ENCODE peak calls at places on chromosomes 13 and 19, in eight cellular contexts. One of them, this sample, is unnamed.

GRCh38 chr19:1063030-1063908 is 3.7 kb upstream of the ARHGAP45 start:
- DNase-seq in left ventricle myocardium inferior: no peak
- DNase-seq in foreskin keratinocyte: no peak
- DNase-seq in stomach: no peak
- DNase-seq in fibroblast of lung: no peak
- DNase-seq in A673: no peak
- DNase-seq in neural crest cell: no peak
- DNase-seq in astrocyte of the spinal cord: no peak
- DNase-seq in this sample: no peak

GRCh38 chr13:70527553-70527952 is 419.3 kb upstream of the KLHL1 start:
- DNase-seq in left ventricle myocardium inferior: no peak
- DNase-seq in A673: no peak
- DNase-seq in neural crest cell: no peak
- DNase-seq in fibroblast of lung: no peak
- DNase-seq in astrocyte of the spinal cord: no peak
- DNase-seq in foreskin keratinocyte: no peak
- DNase-seq in stomach: no peak
- DNase-seq in this sample: no peak

GRCh38 chr13:32838985-32839384 is 177.2 kb upstream of the KL start:
- DNase-seq in foreskin keratinocyte: no peak
- DNase-seq in stomach: peak; percentile 43
- DNase-seq in fibroblast of lung: no peak
- DNase-seq in neural crest cell: no peak
- DNase-seq in left ventricle myocardium inferior: no peak
- DNase-seq in astrocyte of the spinal cord: peak; percentile 53
- DNase-seq in A673: no peak
- DNase-seq in this sample: peak; percentile 32

GRCh38 chr19:40266111-40266510 is 19.0 kb downstream of the AKT2 start:
- DNase-seq in stomach: no peak
- DNase-seq in astrocyte of the spinal cord: no peak
- DNase-seq in left ventricle myocardium inferior: peak; percentile 79
- DNase-seq in A673: no peak
- DNase-seq in foreskin keratinocyte: no peak
- DNase-seq in neural crest cell: no peak
- DNase-seq in fibroblast of lung: no peak
- DNase-seq in this sample: no peak

GRCh38 chr13:31442605-31443004 is 242.8 kb downstream of the B3GLCT start:
- DNase-seq in astrocyte of the spinal cord: no peak
- DNase-seq in A673: no peak
- DNase-seq in left ventricle myocardium inferior: no peak
- DNase-seq in neural crest cell: no peak
- DNase-seq in fibroblast of lung: no peak
- DNase-seq in foreskin keratinocyte: no peak
- DNase-seq in stomach: no peak
- DNase-seq in this sample: no peak

GRCh38 chr13:53873558-53873957 is 844.9 kb downstream of the OLFM4 start:
- DNase-seq in astrocyte of the spinal cord: no peak
- DNase-seq in foreskin keratinocyte: no peak
- DNase-seq in stomach: no peak
- DNase-seq in fibroblast of lung: no peak
- DNase-seq in A673: no peak
- DNase-seq in left ventricle myocardium inferior: no peak
- DNase-seq in neural crest cell: no peak
- DNase-seq in this sample: no peak

GRCh38 chr19:40449506-40449905 is 5.4 kb upstream of the SERTAD3 start:
- DNase-seq in astrocyte of the spinal cord: no peak
- DNase-seq in neural crest cell: no peak
- DNase-seq in stomach: no peak
- DNase-seq in A673: no peak
- DNase-seq in foreskin keratinocyte: no peak
- DNase-seq in fibroblast of lung: no peak
- DNase-seq in left ventricle myocardium inferior: no peak
- DNase-seq in this sample: no peak

GRCh38 chr19:20247016-20247683 is 80.1 kb downstream of the ZNF486 start:
- DNase-seq in foreskin keratinocyte: no peak
- DNase-seq in neural crest cell: peak; percentile 14
- DNase-seq in A673: no peak
- DNase-seq in astrocyte of the spinal cord: no peak
- DNase-seq in stomach: peak; percentile 51
- DNase-seq in left ventricle myocardium inferior: peak; percentile 16
- DNase-seq in fibroblast of lung: peak; percentile 1
- DNase-seq in this sample: peak; percentile 55

GRCh38 chr19:40150170-40150569 is 41.1 kb upstream of the MAP3K10 start:
- DNase-seq in foreskin keratinocyte: no peak
- DNase-seq in left ventricle myocardium inferior: no peak
- DNase-seq in A673: no peak
- DNase-seq in neural crest cell: no peak
- DNase-seq in stomach: no peak
- DNase-seq in fibroblast of lung: peak; percentile 5
- DNase-seq in astrocyte of the spinal cord: no peak
- DNase-seq in this sample: no peak

GRCh38 chr13:86933676-86934075 is 737.5 kb upstream of the SLITRK5 start:
- DNase-seq in fibroblast of lung: no peak
- DNase-seq in A673: peak; percentile 33
- DNase-seq in neural crest cell: no peak
- DNase-seq in left ventricle myocardium inferior: no peak
- DNase-seq in stomach: no peak
- DNase-seq in foreskin keratinocyte: no peak
- DNase-seq in astrocyte of the spinal cord: no peak
- DNase-seq in this sample: no peak

GRCh38 chr13:113528101-113528797 is 37.7 kb upstream of the DCUN1D2 start:
- DNase-seq in astrocyte of the spinal cord: no peak
- DNase-seq in neural crest cell: no peak
- DNase-seq in left ventricle myocardium inferior: no peak
- DNase-seq in A673: no peak
- DNase-seq in fibroblast of lung: no peak
- DNase-seq in stomach: peak; percentile 17
- DNase-seq in foreskin keratinocyte: no peak
- DNase-seq in this sample: no peak

GRCh38 chr19:35459414-35460082 is 11.5 kb downstream of the FFAR2 start:
- DNase-seq in fibroblast of lung: no peak
- DNase-seq in neural crest cell: no peak
- DNase-seq in A673: no peak
- DNase-seq in astrocyte of the spinal cord: no peak
- DNase-seq in left ventricle myocardium inferior: peak; percentile 46
- DNase-seq in foreskin keratinocyte: no peak
- DNase-seq in stomach: peak; percentile 70
- DNase-seq in this sample: no peak

GRCh38 chr19:53102701-53103140 is 501 bp downstream of the ZNF160 start:
- DNase-seq in neural crest cell: peak; percentile 3
- DNase-seq in foreskin keratinocyte: no peak
- DNase-seq in fibroblast of lung: peak; percentile 32
- DNase-seq in A673: peak; percentile 23
- DNase-seq in stomach: peak; percentile 29
- DNase-seq in astrocyte of the spinal cord: peak; percentile 32
- DNase-seq in left ventricle myocardium inferior: peak; percentile 40
- DNase-seq in this sample: peak; percentile 74

GRCh38 chr13:100528820-100529219 is 59.8 kb downstream of the GGACT start:
- DNase-seq in left ventricle myocardium inferior: no peak
- DNase-seq in A673: no peak
- DNase-seq in stomach: no peak
- DNase-seq in neural crest cell: no peak
- DNase-seq in foreskin keratinocyte: no peak
- DNase-seq in astrocyte of the spinal cord: no peak
- DNase-seq in fibroblast of lung: no peak
- DNase-seq in this sample: no peak

GRCh38 chr13:33751151-33751550 is 66.8 kb upstream of the RFC3 start:
- DNase-seq in stomach: no peak
- DNase-seq in left ventricle myocardium inferior: no peak
- DNase-seq in foreskin keratinocyte: no peak
- DNase-seq in fibroblast of lung: peak; percentile 88
- DNase-seq in neural crest cell: no peak
- DNase-seq in astrocyte of the spinal cord: peak; percentile 39
- DNase-seq in A673: no peak
- DNase-seq in this sample: no peak

GRCh38 chr13:112174476-112175110 is 107.6 kb downstream of the SOX1 start:
- DNase-seq in left ventricle myocardium inferior: no peak
- DNase-seq in foreskin keratinocyte: no peak
- DNase-seq in fibroblast of lung: no peak
- DNase-seq in neural crest cell: no peak
- DNase-seq in stomach: no peak
- DNase-seq in astrocyte of the spinal cord: no peak
- DNase-seq in A673: no peak
- DNase-seq in this sample: no peak

GRCh38 chr13:31946091-31946770 is 85.3 kb upstream of the FRY start:
- DNase-seq in astrocyte of the spinal cord: no peak
- DNase-seq in foreskin keratinocyte: no peak
- DNase-seq in left ventricle myocardium inferior: no peak
- DNase-seq in A673: no peak
- DNase-seq in neural crest cell: no peak
- DNase-seq in fibroblast of lung: peak; percentile 33
- DNase-seq in stomach: no peak
- DNase-seq in this sample: no peak

GRCh38 chr19:31612873-31613272 is 263.6 kb upstream of the TSHZ3 start:
- DNase-seq in astrocyte of the spinal cord: no peak
- DNase-seq in stomach: no peak
- DNase-seq in left ventricle myocardium inferior: no peak
- DNase-seq in A673: no peak
- DNase-seq in foreskin keratinocyte: no peak
- DNase-seq in neural crest cell: no peak
- DNase-seq in fibroblast of lung: no peak
- DNase-seq in this sample: no peak

GRCh38 chr19:39320948-39321831 is 527 bp upstream of the LRFN1 start:
- DNase-seq in A673: no peak
- DNase-seq in stomach: no peak
- DNase-seq in astrocyte of the spinal cord: no peak
- DNase-seq in left ventricle myocardium inferior: no peak
- DNase-seq in neural crest cell: no peak
- DNase-seq in foreskin keratinocyte: no peak
- DNase-seq in fibroblast of lung: no peak
- DNase-seq in this sample: no peak

GRCh38 chr13:33340631-33341030 is 55.1 kb upstream of the STARD13 start:
- DNase-seq in left ventricle myocardium inferior: no peak
- DNase-seq in astrocyte of the spinal cord: no peak
- DNase-seq in fibroblast of lung: no peak
- DNase-seq in neural crest cell: no peak
- DNase-seq in A673: no peak
- DNase-seq in foreskin keratinocyte: no peak
- DNase-seq in stomach: no peak
- DNase-seq in this sample: no peak

GRCh38 chr13:27601771-27602170 is 18.6 kb downstream of the LNX2 start:
- DNase-seq in stomach: no peak
- DNase-seq in left ventricle myocardium inferior: no peak
- DNase-seq in fibroblast of lung: no peak
- DNase-seq in astrocyte of the spinal cord: no peak
- DNase-seq in neural crest cell: no peak
- DNase-seq in foreskin keratinocyte: no peak
- DNase-seq in A673: no peak
- DNase-seq in this sample: no peak

GRCh38 chr13:89383891-89384290 is 1712.7 kb downstream of the SLITRK5 start:
- DNase-seq in stomach: no peak
- DNase-seq in neural crest cell: no peak
- DNase-seq in astrocyte of the spinal cord: no peak
- DNase-seq in fibroblast of lung: no peak
- DNase-seq in A673: no peak
- DNase-seq in left ventricle myocardium inferior: no peak
- DNase-seq in foreskin keratinocyte: no peak
- DNase-seq in this sample: no peak

GRCh38 chr13:51221674-51222509 is at the start of gene FAM124A:
- DNase-seq in stomach: peak; percentile 57
- DNase-seq in neural crest cell: no peak
- DNase-seq in left ventricle myocardium inferior: peak; percentile 50
- DNase-seq in astrocyte of the spinal cord: no peak
- DNase-seq in A673: peak; percentile 71
- DNase-seq in foreskin keratinocyte: no peak
- DNase-seq in fibroblast of lung: peak; percentile 20
- DNase-seq in this sample: peak; percentile 81
- TF ChIP-seq CTCF in stomach: no peak
- TF ChIP-seq CTCF in neural crest cell: peak; percentile 52
- TF ChIP-seq CTCF in left ventricle myocardium inferior: peak; percentile 51
- TF ChIP-seq CTCF in astrocyte of the spinal cord: peak; percentile 10
- TF ChIP-seq CTCF in A673: no peak
- TF ChIP-seq CTCF in foreskin keratinocyte: peak; percentile 40
- TF ChIP-seq CTCF in fibroblast of lung: no peak
- TF ChIP-seq CTCF in this sample: peak; percentile 55

DNA sequence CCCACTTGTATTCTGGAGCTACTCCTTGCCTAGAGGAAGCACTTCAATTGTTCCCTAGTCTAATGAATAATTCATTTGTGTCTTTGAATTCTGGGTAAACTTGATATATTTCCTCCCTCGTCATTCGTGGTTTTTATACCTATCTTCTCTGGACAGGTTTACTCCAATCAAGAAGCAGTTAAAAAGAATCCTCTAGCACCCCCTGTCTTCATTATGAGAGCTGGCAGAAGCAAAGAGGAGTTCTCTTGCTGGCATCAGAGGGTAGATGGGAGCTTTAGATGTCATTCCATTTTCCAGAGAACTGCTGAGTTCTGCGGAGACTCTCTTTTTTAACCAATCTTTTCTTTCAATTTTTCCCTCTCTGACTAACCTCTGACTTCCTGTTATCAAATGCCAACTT is 627.7 kb downstream of the FGF9 start:
- DNase-seq in stomach: no peak
- DNase-seq in foreskin keratinocyte: no peak
- DNase-seq in neural crest cell: no peak
- DNase-seq in astrocyte of the spinal cord: no peak
- DNase-seq in left ventricle myocardium inferior: no peak
- DNase-seq in A673: no peak
- DNase-seq in fibroblast of lung: no peak
- DNase-seq in this sample: no peak
- TF ChIP-seq CTCF in stomach: no peak
- TF ChIP-seq CTCF in foreskin keratinocyte: no peak
- TF ChIP-seq CTCF in neural crest cell: no peak
- TF ChIP-seq CTCF in astrocyte of the spinal cord: no peak
- TF ChIP-seq CTCF in left ventricle myocardium inferior: no peak
- TF ChIP-seq CTCF in A673: no peak
- TF ChIP-seq CTCF in fibroblast of lung: no peak
- TF ChIP-seq CTCF in this sample: no peak

GRCh38 chr19:4547303-4548237 is 7.7 kb upstream of the LRG1 start:
- DNase-seq in stomach: peak; percentile 60
- DNase-seq in foreskin keratinocyte: no peak
- DNase-seq in A673: no peak
- DNase-seq in fibroblast of lung: no peak
- DNase-seq in left ventricle myocardium inferior: no peak
- DNase-seq in neural crest cell: no peak
- DNase-seq in astrocyte of the spinal cord: no peak
- DNase-seq in this sample: no peak
- TF ChIP-seq CTCF in stomach: peak; percentile 41
- TF ChIP-seq CTCF in foreskin keratinocyte: peak; percentile 61
- TF ChIP-seq CTCF in A673: peak; percentile 44
- TF ChIP-seq CTCF in fibroblast of lung: peak; percentile 29
- TF ChIP-seq CTCF in left ventricle myocardium inferior: peak; percentile 35
- TF ChIP-seq CTCF in neural crest cell: peak; percentile 32
- TF ChIP-seq CTCF in astrocyte of the spinal cord: peak; percentile 48
- TF ChIP-seq CTCF in this sample: no peak

DNA sequence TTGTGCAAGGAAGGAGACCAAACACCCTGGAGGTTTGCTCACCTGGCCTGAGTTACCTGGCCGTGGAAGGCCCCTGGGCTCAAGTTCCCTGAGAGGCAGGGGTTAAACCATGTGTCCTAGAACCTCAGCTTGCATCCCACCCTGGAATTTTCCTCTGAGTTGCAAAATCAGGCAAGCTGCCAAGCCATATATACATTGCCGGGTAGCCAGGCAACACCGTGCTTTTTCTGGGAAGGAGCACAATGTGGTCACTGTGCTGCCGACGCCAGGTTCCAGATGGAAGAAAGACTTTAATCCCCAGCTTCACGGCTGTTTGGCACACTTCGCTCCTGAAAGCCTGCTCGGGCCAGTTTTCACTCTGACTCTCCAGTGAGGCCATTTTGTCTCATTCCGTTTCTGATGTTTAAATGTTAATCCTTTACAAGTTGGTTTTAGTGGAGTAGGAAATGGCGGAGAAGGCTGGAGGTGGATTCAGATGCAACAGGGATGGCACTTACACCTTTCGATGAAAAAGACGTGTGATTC is 60.1 kb upstream of the PEG3 start:
- DNase-seq in neural crest cell: no peak
- DNase-seq in fibroblast of lung: no peak
- DNase-seq in left ventricle myocardium inferior: no peak
- DNase-seq in astrocyte of the spinal cord: no peak
- DNase-seq in stomach: no peak
- DNase-seq in foreskin keratinocyte: no peak
- DNase-seq in A673: peak; percentile 24
- DNase-seq in this sample: no peak
- TF ChIP-seq CTCF in neural crest cell: no peak
- TF ChIP-seq CTCF in fibroblast of lung: no peak
- TF ChIP-seq CTCF in left ventricle myocardium inferior: no peak
- TF ChIP-seq CTCF in astrocyte of the spinal cord: no peak
- TF ChIP-seq CTCF in stomach: no peak
- TF ChIP-seq CTCF in foreskin keratinocyte: no peak
- TF ChIP-seq CTCF in A673: no peak
- TF ChIP-seq CTCF in this sample: no peak